ENCODE peak calls at places on chromosomes 7 and 10, in eight cellular contexts. A is progenitor cell of endocrine pancreas, N is heart left ventricle, E is AG04450, F is AG10803, S is fibroblast of mammary gland, X is left ventricle myocardium inferior, Z is IMR-90. W is an unnamed sample.

GRCh38 chr10:34213193-34213804 is 601.8 kb downstream of the PARD3 start:
- DNase-seq in A (no peak), N (no peak), E (no peak), F (no peak), S (no peak), X (no peak), Z (no peak), W (no peak)

GRCh38 chr10:84054743-84055142 is 84.6 kb upstream of the GHITM start:
- DNase-seq in A (no peak), N (no peak), E (no peak), F (no peak), S (no peak), X (no peak), Z (no peak), W (no peak)

GRCh38 chr10:132131581-132132250 is 55.0 kb upstream of the DPYSL4 start:
- DNase-seq in A (no peak), N (peak; percentile 48), E (no peak), F (no peak), S (no peak), X (peak; percentile 5), Z (no peak), W (no peak)

GRCh38 chr10:122856902-122857301 is 11.2 kb upstream of the CUZD1 start:
- DNase-seq in A (no peak), N (no peak), E (no peak), F (peak; percentile 17), S (peak; percentile 60), X (no peak), Z (peak; percentile 41), W (no peak)

GRCh38 chr7:1394371-1394770 is 64.9 kb downstream of the MICALL2 start:
- DNase-seq in A (no peak), N (no peak), E (no peak), F (no peak), S (no peak), X (no peak), Z (no peak), W (no peak)

GRCh38 chr10:42939237-42939636 is 137.6 kb upstream of the RET start:
- DNase-seq in A (no peak), N (no peak), E (no peak), F (no peak), S (no peak), X (no peak), Z (no peak), W (no peak)

GRCh38 chr7:25906003-25906402 is 246.0 kb upstream of the NFE2L3 start:
- DNase-seq in A (no peak), N (no peak), E (no peak), F (no peak), S (no peak), X (no peak), Z (no peak), W (no peak)

GRCh38 chr10:123847686-123848432 is 43.7 kb downstream of the CPXM2 start:
- DNase-seq in A (no peak), N (no peak), E (no peak), F (peak; percentile 73), S (peak; percentile 65), X (no peak), Z (no peak), W (no peak)

GRCh38 chr10:129761981-129762956 is 201.8 kb downstream of the EBF3 start:
- DNase-seq in A (peak; percentile 8), N (no peak), E (no peak), F (no peak), S (no peak), X (no peak), Z (no peak), W (no peak)

GRCh38 chr10:33099748-33100147 is 141.7 kb upstream of the ITGB1 start:
- DNase-seq in A (no peak), N (no peak), E (no peak), F (peak; percentile 92), S (peak; percentile 33), X (no peak), Z (peak; percentile 76), W (no peak)

GRCh38 chr10:96292971-96293909 is 11.0 kb upstream of the DNTT start:
- DNase-seq in A (no peak), N (no peak), E (peak; percentile 1), F (peak; percentile 51), S (peak; percentile 57), X (no peak), Z (peak; percentile 46), W (no peak)

GRCh38 chr10:62038609-62039190 is 137.2 kb downstream of the ARID5B start:
- DNase-seq in A (peak; percentile 16), N (peak; percentile 74), E (no peak), F (peak; percentile 75), S (peak; percentile 81), X (peak; percentile 68), Z (peak; percentile 78), W (no peak)

GRCh38 chr10:95430231-95430951 is 130.8 kb downstream of the SORBS1 start:
- DNase-seq in A (peak; percentile 23), N (no peak), E (peak; percentile 15), F (peak; percentile 53), S (peak; percentile 60), X (no peak), Z (peak; percentile 44), W (peak; percentile 50)

GRCh38 chr7:104814671-104815400 is 199.2 kb upstream of the KMT2E start:
- DNase-seq in A (no peak), N (no peak), E (no peak), F (no peak), S (no peak), X (no peak), Z (no peak), W (no peak)

GRCh38 chr10:86756511-86757109 is at the start of gene BMPR1A:
- DNase-seq in A (peak; percentile 94), N (no peak), E (peak; percentile 43), F (peak; percentile 85), S (peak; percentile 79), X (peak; percentile 91), Z (peak; percentile 86), W (no peak)

GRCh38 chr7:112744818-112745217 is 45.4 kb downstream of the TMEM168 start:
- DNase-seq in A (no peak), N (no peak), E (no peak), F (peak; percentile 0), S (peak; percentile 10), X (no peak), Z (no peak), W (no peak)

GRCh38 chr10:969473-970150 is 18.6 kb upstream of the GTPBP4 start:
- DNase-seq in A (no peak), N (no peak), E (no peak), F (no peak), S (no peak), X (no peak), Z (no peak), W (no peak)

GRCh38 chr7:122329145-122329802 is 24.7 kb upstream of the FEZF1 start:
- DNase-seq in A (no peak), N (no peak), E (no peak), F (no peak), S (no peak), X (no peak), Z (no peak), W (no peak)

GRCh38 chr10:95273393-95274312 is 17.1 kb downstream of the PDLIM1 start:
- DNase-seq in A (no peak), N (no peak), E (peak; percentile 65), F (peak; percentile 95), S (peak; percentile 94), X (no peak), Z (peak; percentile 94), W (no peak)

GRCh38 chr7:124765401-124766352 is at the start of gene GPR37:
- DNase-seq in A (peak; percentile 54), N (peak; percentile 63), E (peak; percentile 78), F (peak; percentile 35), S (peak; percentile 33), X (no peak), Z (peak; percentile 93), W (peak; percentile 53)
- TF ChIP-seq CTCF in A (peak; percentile 25), N (no peak), E (peak; percentile 78), F (peak; percentile 25), S (no peak), X (no peak), Z (peak; percentile 74), W (peak; percentile 22)

DNA sequence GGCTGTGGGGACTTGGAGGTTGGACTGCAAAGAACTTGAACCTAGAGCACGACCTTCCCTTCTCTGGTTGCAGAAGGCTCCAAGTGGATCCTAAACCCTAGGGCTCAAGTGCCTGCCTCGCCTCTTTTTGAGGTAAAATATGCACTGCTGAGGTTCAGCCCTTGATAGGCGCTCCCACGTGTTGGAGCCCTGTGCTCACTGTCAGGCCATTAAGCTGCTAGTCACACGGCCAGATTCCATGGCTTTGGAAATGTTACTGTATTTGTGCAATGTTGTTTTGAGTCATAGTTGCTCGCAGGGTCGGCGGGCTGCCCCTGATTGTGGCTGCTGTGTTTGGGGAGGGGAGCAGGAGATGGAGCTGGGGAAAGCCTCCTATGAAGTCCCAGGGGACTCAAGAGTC is 39.8 kb upstream of the PCBD1 start:
- DNase-seq in A (no peak), N (no peak), E (no peak), F (no peak), S (no peak), X (no peak), Z (no peak), W (no peak)
- TF ChIP-seq CTCF in A (no peak), N (no peak), E (no peak), F (no peak), S (no peak), X (no peak), Z (no peak), W (no peak)

DNA sequence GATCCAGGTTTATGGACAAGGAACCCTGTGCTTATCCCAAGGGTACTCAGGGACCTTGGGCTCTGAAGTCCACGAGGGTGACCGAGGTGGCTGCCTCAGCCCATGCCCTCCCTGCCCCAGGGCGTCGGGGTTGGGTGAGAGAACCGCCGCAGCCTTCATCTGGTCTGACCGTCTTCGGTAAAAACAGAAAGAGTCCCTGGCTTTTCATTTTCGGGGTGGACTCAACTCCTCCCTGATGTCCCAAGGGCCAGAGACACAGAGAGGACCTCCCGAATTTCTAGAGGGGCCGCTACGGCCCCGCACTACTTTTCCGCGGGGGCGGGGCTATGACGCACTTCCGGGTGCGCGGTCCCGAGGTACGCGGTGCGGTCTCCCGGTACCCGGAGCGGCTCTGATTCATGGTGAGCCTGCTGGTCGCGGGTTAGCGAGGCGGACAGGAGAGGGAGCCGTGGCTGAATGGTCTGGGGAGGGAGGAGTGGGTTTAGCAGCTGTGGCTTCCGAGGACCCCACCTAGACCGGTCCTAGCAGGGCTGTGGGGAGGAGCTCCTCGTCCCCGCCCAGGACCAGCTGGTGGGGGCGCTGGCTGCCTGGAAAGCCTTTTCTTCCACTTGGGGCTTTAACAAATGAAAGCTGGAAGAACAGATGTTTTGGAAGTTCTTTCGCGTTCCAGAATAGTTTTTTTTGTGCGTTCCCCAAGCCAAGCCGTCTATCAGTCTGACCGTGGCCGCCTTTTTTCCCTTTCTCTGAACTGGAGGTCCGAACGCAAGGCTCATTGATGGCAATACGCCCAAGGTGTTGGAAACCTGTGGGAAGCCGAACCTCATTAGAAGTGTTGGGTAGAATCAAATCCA is at the start of gene ZSCAN21:
- DNase-seq in A (peak; percentile 71), N (peak; percentile 93), E (peak; percentile 62), F (peak; percentile 74), S (peak; percentile 83), X (peak; percentile 87), Z (peak; percentile 84), W (peak; percentile 90)
- TF ChIP-seq CTCF in A (peak; percentile 31), N (peak; percentile 45), E (peak; percentile 32), F (peak; percentile 26), S (no peak), X (peak; percentile 26), Z (peak; percentile 21), W (peak; percentile 17)

DNA sequence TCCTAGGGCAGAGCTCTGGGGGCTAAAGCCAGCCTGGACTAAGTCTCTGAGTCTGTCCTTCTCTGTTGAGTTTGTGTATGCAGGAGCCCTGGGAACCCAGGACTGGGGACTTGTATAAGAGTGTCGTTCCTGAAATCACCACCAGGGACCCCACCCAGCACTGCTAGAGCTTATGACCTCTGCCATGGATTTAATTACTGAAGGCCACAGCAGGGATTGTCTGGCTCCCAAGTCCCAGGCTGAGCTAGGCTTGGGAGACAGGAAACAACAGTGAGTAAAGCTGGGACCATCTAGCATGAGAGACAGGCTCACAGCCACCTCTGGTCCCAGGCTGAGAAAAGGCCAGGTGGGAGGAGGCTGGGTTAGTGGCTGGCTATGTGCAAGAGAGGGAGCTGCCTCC is 1.4 kb upstream of the TSPAN15 start:
- DNase-seq in A (no peak), N (no peak), E (no peak), F (peak; percentile 66), S (peak; percentile 66), X (no peak), Z (peak; percentile 13), W (no peak)
- TF ChIP-seq CTCF in A (peak; percentile 62), N (peak; percentile 73), E (peak; percentile 45), F (peak; percentile 55), S (peak; percentile 45), X (peak; percentile 76), Z (peak; percentile 28), W (peak; percentile 40)